ENCODE peak calls at places on chromosomes 13 and 19, in eight cellular contexts. Y is transverse colon, P is adrenal gland, V is uterus, G is spleen, M is ovary, S is breast epithelium, H is heart left ventricle. F is an unnamed sample.
A peak's percentile ranks its signal among the peaks of the same experiment; 100 is the strongest.

GRCh38 chr19:33132425-33132824 is 511 bp downstream of the WDR88 start:
- DNase-seq in Y (no peak), P (no peak), V (no peak), G (no peak), M (no peak), S (no peak), H (no peak), F (no peak)

GRCh38 chr19:11092181-11092538 is 2.9 kb downstream of the LDLR start:
- DNase-seq in Y (no peak), P (no peak), V (no peak), G (no peak), M (no peak), S (no peak), H (no peak), F (no peak)

GRCh38 chr13:114226088-114226487 is 8.6 kb upstream of the CDC16 start:
- DNase-seq in Y (no peak), P (no peak), V (no peak), G (no peak), M (no peak), S (no peak), H (no peak), F (no peak)

GRCh38 chr13:66780814-66781213 is 449.3 kb downstream of the PCDH9 start:
- DNase-seq in Y (no peak), P (no peak), V (no peak), G (no peak), M (no peak), S (no peak), H (no peak), F (no peak)

GRCh38 chr19:2294377-2295335 is 12.7 kb upstream of the PEAK3 start:
- DNase-seq in Y (no peak), P (peak; percentile 43), V (peak; percentile 61), G (peak; percentile 77), M (no peak), S (no peak), H (no peak), F (no peak)

GRCh38 chr19:51698296-51698695 is 5.2 kb downstream of the SPACA6 start:
- DNase-seq in Y (no peak), P (no peak), V (no peak), G (no peak), M (no peak), S (no peak), H (no peak), F (no peak)

GRCh38 chr13:100212904-100213538 is 124.1 kb downstream of the PCCA start:
- DNase-seq in Y (no peak), P (no peak), V (no peak), G (no peak), M (no peak), S (no peak), H (no peak), F (no peak)

GRCh38 chr19:47704024-47704423 is 9.2 kb upstream of the EHD2 start:
- DNase-seq in Y (peak; percentile 19), P (no peak), V (no peak), G (no peak), M (no peak), S (no peak), H (no peak), F (no peak)

GRCh38 chr19:29665215-29665825 is at the start of gene PLEKHF1:
- DNase-seq in Y (peak; percentile 94), P (peak; percentile 91), V (peak; percentile 86), G (peak; percentile 97), M (peak; percentile 89), S (peak; percentile 87), H (peak; percentile 93), F (peak; percentile 93)

GRCh38 chr19:18157465-18158063 is 4.6 kb downstream of the PIK3R2 start:
- DNase-seq in Y (no peak), P (peak; percentile 74), V (no peak), G (no peak), M (no peak), S (peak; percentile 58), H (no peak), F (peak; percentile 66)

GRCh38 chr13:58964048-58964447 is 1199.7 kb downstream of the DIAPH3 start:
- DNase-seq in Y (no peak), P (no peak), V (no peak), G (no peak), M (no peak), S (no peak), H (no peak), F (no peak)

GRCh38 chr13:81395368-81395767 is 1054.4 kb upstream of the SPRY2 start:
- DNase-seq in Y (peak; percentile 66), P (no peak), V (no peak), G (no peak), M (no peak), S (no peak), H (no peak), F (no peak)

GRCh38 chr19:33000910-33001309 is 28.9 kb downstream of the FAAP24 start:
- DNase-seq in Y (no peak), P (no peak), V (no peak), G (no peak), M (no peak), S (no peak), H (no peak), F (no peak)

GRCh38 chr13:72850959-72851677 is 69.2 kb downstream of the PIBF1 start:
- DNase-seq in Y (no peak), P (no peak), V (no peak), G (peak; percentile 50), M (no peak), S (no peak), H (no peak), F (no peak)

GRCh38 chr19:1616875-1617274 is 11.6 kb upstream of the UQCR11 start:
- DNase-seq in Y (no peak), P (no peak), V (no peak), G (no peak), M (no peak), S (no peak), H (no peak), F (no peak)

GRCh38 chr13:66200555-66200954 is 1029.6 kb downstream of the PCDH9 start:
- DNase-seq in Y (no peak), P (no peak), V (no peak), G (no peak), M (no peak), S (no peak), H (no peak), F (no peak)

GRCh38 chr19:41936416-41936850 is 8.2 kb upstream of the ERFL start:
- DNase-seq in Y (no peak), P (no peak), V (no peak), G (no peak), M (no peak), S (no peak), H (no peak), F (no peak)

GRCh38 chr19:53365899-53366493 is 491 bp downstream of the ZNF525 start:
- DNase-seq in Y (peak; percentile 51), P (peak; percentile 28), V (no peak), G (peak; percentile 81), M (no peak), S (no peak), H (peak; percentile 27), F (no peak)

DNA sequence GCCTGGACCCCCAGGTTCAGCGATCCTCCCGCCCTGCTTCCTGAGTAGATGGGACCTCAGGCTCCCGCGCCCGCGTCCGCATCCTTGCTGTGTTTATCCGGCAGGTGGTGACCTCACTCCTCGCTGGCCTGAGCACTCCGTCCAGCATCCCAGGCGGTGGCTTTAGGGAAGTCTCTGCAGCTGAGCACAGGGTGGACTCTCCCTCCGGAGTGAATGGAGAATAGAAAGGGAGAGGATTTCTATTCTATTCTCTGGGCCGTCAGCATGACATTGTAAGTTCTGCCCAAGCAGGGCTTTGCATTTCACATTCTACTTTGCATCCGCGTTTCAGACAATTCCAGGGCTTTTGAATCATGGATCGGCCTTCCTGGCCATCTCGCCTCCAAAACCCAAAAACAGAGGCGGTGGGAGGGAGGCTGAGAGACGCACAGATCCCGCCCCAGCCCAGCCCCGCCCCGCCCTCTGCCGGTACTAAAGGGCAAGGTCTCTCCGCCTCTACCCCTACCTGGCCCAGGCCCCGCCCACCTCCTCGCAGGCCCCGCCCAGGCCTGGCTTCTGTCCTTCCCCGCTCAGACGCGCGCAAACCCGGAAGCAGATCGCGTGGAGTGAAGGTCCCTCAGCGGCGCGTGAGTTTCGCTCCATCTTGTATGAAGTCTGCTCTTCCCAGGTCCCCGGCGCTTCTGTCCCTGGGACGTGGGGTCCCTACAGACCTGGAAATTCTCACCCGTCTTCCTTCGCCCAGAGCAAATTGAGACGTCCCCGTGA is at the start of gene ZNF525:
- DNase-seq in Y (peak; percentile 95), P (peak; percentile 92), V (peak; percentile 92), G (peak; percentile 99), M (peak; percentile 93), S (peak; percentile 91), H (peak; percentile 88), F (peak; percentile 59)
- TF ChIP-seq POLR2A in Y (peak; percentile 66), P (peak; percentile 47), V (peak; percentile 44), G (no peak), M (no peak), S (no peak), H (peak; percentile 33), F (no peak)

DNA sequence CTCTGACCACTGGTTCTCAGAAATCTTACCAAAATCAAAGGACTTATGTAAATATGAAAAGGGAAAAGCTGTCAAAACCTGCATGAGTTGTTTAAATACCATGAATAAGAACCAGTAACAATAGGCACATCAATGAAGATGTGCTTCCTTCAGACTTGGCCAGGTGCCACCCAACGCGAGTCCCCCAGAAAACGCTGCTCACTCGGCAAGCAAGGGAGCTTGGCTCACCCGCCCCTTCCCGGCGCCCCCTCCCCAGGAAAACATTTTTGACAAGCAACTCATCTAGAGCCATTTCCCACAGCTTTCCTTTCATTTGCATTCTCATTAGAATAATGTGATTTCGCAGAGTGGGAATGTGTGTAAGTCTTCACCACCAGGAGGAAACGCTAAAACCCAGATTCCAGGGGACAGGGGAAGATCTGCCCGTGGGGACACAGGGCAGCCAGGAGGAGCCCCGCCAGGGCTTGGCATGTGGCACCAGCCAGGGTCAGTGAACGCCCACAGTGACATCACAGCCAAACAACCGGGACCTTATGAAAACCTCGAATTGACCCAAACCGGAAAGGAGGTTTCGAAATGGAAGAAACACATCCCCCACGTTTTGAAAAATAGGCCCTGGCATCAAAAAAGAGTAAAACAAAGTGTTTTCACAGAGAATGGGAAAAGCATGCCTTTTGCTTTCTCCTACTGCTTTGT is 366.2 kb upstream of the TSHZ3 start:
- DNase-seq in Y (no peak), P (peak; percentile 10), V (no peak), G (no peak), M (peak; percentile 53), S (no peak), H (no peak), F (no peak)
- H3K4me3 ChIP-seq in Y (no peak overlapping the region), P (no peak overlapping the region), V (no peak overlapping the region), G (no peak overlapping the region), M (no peak overlapping the region), S (peak overlapping the region; percentile 24), H (no peak overlapping the region), F (no peak overlapping the region)

GRCh38 chr19:38975214-38975860 is at the start of gene FBXO17:
- DNase-seq in Y (peak; percentile 27), P (peak; percentile 47), V (peak; percentile 51), G (no peak), M (peak; percentile 65), S (no peak), H (peak; percentile 53), F (no peak)
- TF ChIP-seq POLR2A in Y (no peak), P (no peak), V (peak; percentile 40), G (no peak), M (no peak), S (no peak), H (no peak), F (no peak)

DNA sequence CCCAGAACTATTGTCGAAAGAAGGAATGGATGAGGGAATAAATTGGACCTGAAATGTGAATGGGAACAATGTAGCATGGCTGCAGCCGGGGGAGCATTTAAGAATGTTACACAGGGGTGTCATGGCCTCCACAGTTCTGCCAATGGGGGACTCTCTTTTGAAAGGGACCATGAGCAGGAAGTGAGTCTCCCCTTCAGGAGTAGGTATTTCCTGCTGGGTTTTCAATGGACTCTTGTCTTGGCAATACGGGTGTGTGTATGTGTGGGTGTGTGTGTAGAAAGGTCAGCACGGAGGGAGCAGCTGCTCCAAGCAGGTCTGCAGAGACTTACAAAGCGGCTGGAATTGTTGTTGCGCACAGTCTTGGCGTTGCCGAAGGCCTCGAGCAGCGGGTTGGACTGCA is 24.4 kb downstream of the MYO1F start:
- DNase-seq in Y (no peak), P (no peak), V (no peak), G (no peak), M (no peak), S (no peak), H (no peak), F (no peak)
- H3K4me3 ChIP-seq in Y (no peak overlapping the region), P (no peak overlapping the region), V (no peak overlapping the region), G (no peak overlapping the region), M (no peak overlapping the region), S (no peak overlapping the region), H (no peak overlapping the region), F (no peak overlapping the region)